ENCODE peak calls at places on chromosome 6, in ten cellular contexts. Y is GM03348; N is fibroblast of the conjunctiva; T is activated effector memory CD4-positive, alpha-beta T cell treated with anti-CD3 and anti-CD28 coated beads, Interleukin-2, amount 50 U/mL, for 16 hours; E is T-helper 1 cell; S is uterus; V is stimulated activated naive B cell treated with anti-CD40 and anti-IgM and Interleukin-4, amounts not matched to agents 10 μg/mL and 1 μg/mL and 100 μg/mL, for 72 hours; J is NCI-H1417; R is AG08395; C is DND-41. D is an unnamed sample.
A peak's percentile ranks its signal among the peaks of the same experiment; 100 is the strongest.

GRCh38 chr6:168609914-168610490 is 169.0 kb downstream of the SMOC2 start:
- DNase-seq in R (no peak), N (no peak), S (peak; percentile 57), C (no peak), T (no peak), E (no peak), V (no peak), Y (no peak), J (no peak), D (no peak)

GRCh38 chr6:71079707-71080106 is 122.8 kb upstream of the B3GAT2 start:
- DNase-seq in N (no peak), V (no peak), J (no peak), T (no peak), E (no peak), Y (no peak), S (no peak), R (no peak), C (no peak), D (no peak)

GRCh38 chr6:14200047-14200446 is 82.5 kb downstream of the CD83 start:
- DNase-seq in N (peak; percentile 41), V (no peak), S (no peak), J (no peak), Y (no peak), C (no peak), R (no peak), T (no peak), E (no peak), D (no peak)

GRCh38 chr6:5499644-5500306 is 238.5 kb downstream of the FARS2 start:
- DNase-seq in J (no peak), N (no peak), C (no peak), R (peak; percentile 55), E (no peak), Y (peak; percentile 23), T (no peak), V (no peak), S (no peak), D (no peak)

GRCh38 chr6:2940010-2940850 is 31.1 kb downstream of the SERPINB6 start:
- DNase-seq in S (no peak), T (peak; percentile 90), E (peak; percentile 97), J (no peak), R (no peak), N (no peak), C (peak; percentile 58), Y (no peak), V (peak; percentile 80), D (peak; percentile 68)

GRCh38 chr6:107304421-107305025 is 154.8 kb downstream of the PDSS2 start:
- DNase-seq in R (no peak), Y (no peak), C (no peak), J (no peak), T (no peak), S (no peak), V (no peak), N (no peak), E (no peak), D (no peak)

GRCh38 chr6:108798672-108799355 is 49.4 kb upstream of the ARMC2 start:
- DNase-seq in R (no peak), Y (no peak), N (no peak), C (peak; percentile 84), S (no peak), J (peak; percentile 65), V (no peak), E (peak; percentile 81), T (peak; percentile 78), D (peak; percentile 7)

GRCh38 chr6:6631526-6632276 is 43.2 kb downstream of the LY86 start:
- DNase-seq in J (no peak), C (no peak), T (no peak), Y (no peak), E (no peak), V (no peak), R (no peak), S (no peak), N (peak; percentile 10), D (no peak)

GRCh38 chr6:34096193-34096592 is 49.7 kb downstream of the GRM4 start:
- DNase-seq in R (no peak), C (no peak), S (no peak), V (no peak), J (no peak), T (no peak), N (no peak), Y (no peak), E (no peak), D (no peak)

GRCh38 chr6:43630980-43631619 is 2.0 kb upstream of the GTPBP2 start:
- DNase-seq in E (no peak), R (no peak), S (no peak), N (no peak), T (no peak), Y (no peak), C (no peak), V (no peak), J (no peak), D (no peak)

GRCh38 chr6:162058281-162058875 is 669.2 kb downstream of the PRKN start:
- DNase-seq in T (no peak), N (no peak), S (no peak), Y (no peak), V (no peak), J (no peak), C (no peak), E (no peak), R (no peak), D (no peak)

GRCh38 chr6:4459032-4459431 is 317.2 kb upstream of the CDYL start:
- DNase-seq in V (no peak), E (no peak), Y (peak; percentile 81), N (peak; percentile 20), R (peak; percentile 79), C (no peak), J (no peak), T (no peak), S (no peak), D (no peak)

GRCh38 chr6:16179970-16180431 is 51.1 kb downstream of the MYLIP start:
- DNase-seq in E (peak; percentile 92), S (no peak), V (no peak), R (no peak), T (peak; percentile 69), J (no peak), Y (no peak), N (no peak), C (peak; percentile 55), D (peak; percentile 32)

GRCh38 chr6:5481024-5481423 is 219.7 kb downstream of the FARS2 start:
- DNase-seq in R (no peak), E (no peak), Y (no peak), J (peak; percentile 94), C (no peak), V (no peak), N (no peak), S (no peak), T (no peak), D (no peak)